ENCODE peak calls at places on chromosomes 12 and 14, in eight cellular contexts. S, N, I, V, Q, E, H and Y are unnamed samples.

GRCh38 chr14:68981539-68981976 is 2.5 kb upstream of the ACTN1 start:
- DNase-seq in N (peak; percentile 87), Q (no peak), I (peak; percentile 75), V (no peak), S (no peak), H (no peak), E (no peak), Y (no peak)

GRCh38 chr14:25537846-25538455 is 488.0 kb upstream of the STXBP6 start:
- DNase-seq in I (peak; percentile 1), E (peak; percentile 26), V (peak; percentile 27), N (no peak), H (peak; percentile 40), Q (no peak), S (peak; percentile 31), Y (peak; percentile 52)

GRCh38 chr12:119791453-119791852 is 85.7 kb downstream of the CIT start:
- DNase-seq in N (no peak), I (no peak), S (no peak), E (no peak), Q (no peak), H (no peak), V (no peak), Y (no peak)

GRCh38 chr14:71338153-71338552 is 430.9 kb downstream of the PCNX1 start:
- DNase-seq in S (no peak), H (no peak), Q (no peak), I (no peak), N (no peak), E (no peak), V (no peak), Y (no peak)

GRCh38 chr14:78088941-78089340 is 81.2 kb upstream of the NRXN3 start:
- DNase-seq in E (no peak), H (no peak), Q (no peak), I (no peak), V (no peak), S (no peak), N (no peak), Y (no peak)

GRCh38 chr12:48001426-48002178 is 2.7 kb downstream of the COL2A1 start:
- DNase-seq in I (peak; percentile 73), N (peak; percentile 51), H (no peak), E (peak; percentile 77), V (peak; percentile 74), Q (peak; percentile 4), S (no peak), Y (peak; percentile 69)

GRCh38 chr12:14952295-14952995 is 9.0 kb downstream of the ARHGDIB start:
- DNase-seq in E (no peak), S (no peak), I (peak; percentile 78), H (peak; percentile 84), V (no peak), N (peak; percentile 99), Q (peak; percentile 48), Y (peak; percentile 30)

GRCh38 chr12:122182887-122183587 is at the start of gene LRRC43:
- DNase-seq in H (no peak), I (peak; percentile 34), S (no peak), Q (no peak), V (peak; percentile 51), N (peak; percentile 44), E (peak; percentile 83), Y (peak; percentile 41)

GRCh38 chr12:49892732-49893317 is 10.9 kb downstream of the FAIM2 start:
- DNase-seq in I (no peak), N (no peak), S (no peak), Q (no peak), H (no peak), E (no peak), V (no peak), Y (no peak)

GRCh38 chr12:4387607-4388006 is 8.1 kb upstream of the FGF23 start:
- DNase-seq in E (no peak), N (no peak), Q (no peak), I (no peak), V (no peak), S (no peak), H (no peak), Y (no peak)
- H3K27me3 ChIP-seq in E (no peaks in the 10 kb centered on the region), N (peaks cover 28% of the 10 kb centered on the region), Q (peaks cover 14% of the 10 kb centered on the region), I (peaks cover 12% of the 10 kb centered on the region), V (peaks cover 11% of the 10 kb centered on the region), S (no peaks in the 10 kb centered on the region), H (no peaks in the 10 kb centered on the region), Y (no peaks in the 10 kb centered on the region)

GRCh38 chr12:118317729-118318128 is 55.0 kb downstream of the TAOK3 start:
- DNase-seq in N (no peak), H (no peak), E (no peak), V (no peak), Q (no peak), S (no peak), I (no peak), Y (no peak)
- H3K4me1 ChIP-seq in N (no peaks in the 10 kb centered on the region), H (no peaks in the 10 kb centered on the region), E (peaks cover 21% of the 10 kb centered on the region), V (no peaks in the 10 kb centered on the region), Q (no peaks in the 10 kb centered on the region), S (no peaks in the 10 kb centered on the region), I (peaks cover 2% of the 10 kb centered on the region), Y (no peaks in the 10 kb centered on the region)

GRCh38 chr12:120886194-120887018 is 17.8 kb downstream of the SPPL3 start:
- DNase-seq in I (no peak), H (peak; percentile 18), S (no peak), V (no peak), N (no peak), E (no peak), Q (no peak), Y (no peak)
- H3K9ac ChIP-seq in I (no peak overlapping the region), H (no peak overlapping the region), S (no peak overlapping the region), V (no peak overlapping the region), N (no peak overlapping the region), E (no peak overlapping the region), Q (no peak overlapping the region), Y (no peak overlapping the region)

GRCh38 chr12:6792522-6793201 is 3.3 kb downstream of the CD4 start:
- DNase-seq in Q (no peak), H (no peak), N (peak; percentile 21), V (no peak), S (no peak), I (peak; percentile 3), E (no peak), Y (no peak)
- H3K27me3 ChIP-seq in Q (no peaks in the 10 kb centered on the region), H (no peaks in the 10 kb centered on the region), N (peaks cover 52% of the 10 kb centered on the region), V (no peaks in the 10 kb centered on the region), S (no peaks in the 10 kb centered on the region), I (peaks cover 51% of the 10 kb centered on the region), E (no peaks in the 10 kb centered on the region), Y (no peaks in the 10 kb centered on the region)

GRCh38 chr14:61387076-61387475 is 65.7 kb downstream of the PRKCH start:
- DNase-seq in S (no peak), V (no peak), H (no peak), N (no peak), Q (no peak), I (no peak), E (no peak), Y (no peak)
- H3K4me1 ChIP-seq in S (no peaks in the 10 kb centered on the region), V (peaks cover 5% of the 10 kb centered on the region), H (no peaks in the 10 kb centered on the region), N (peaks cover 1% of the 10 kb centered on the region), Q (peaks cover 24% of the 10 kb centered on the region), I (peaks cover 11% of the 10 kb centered on the region), E (peaks cover 12% of the 10 kb centered on the region), Y (no peaks in the 10 kb centered on the region)

DNA sequence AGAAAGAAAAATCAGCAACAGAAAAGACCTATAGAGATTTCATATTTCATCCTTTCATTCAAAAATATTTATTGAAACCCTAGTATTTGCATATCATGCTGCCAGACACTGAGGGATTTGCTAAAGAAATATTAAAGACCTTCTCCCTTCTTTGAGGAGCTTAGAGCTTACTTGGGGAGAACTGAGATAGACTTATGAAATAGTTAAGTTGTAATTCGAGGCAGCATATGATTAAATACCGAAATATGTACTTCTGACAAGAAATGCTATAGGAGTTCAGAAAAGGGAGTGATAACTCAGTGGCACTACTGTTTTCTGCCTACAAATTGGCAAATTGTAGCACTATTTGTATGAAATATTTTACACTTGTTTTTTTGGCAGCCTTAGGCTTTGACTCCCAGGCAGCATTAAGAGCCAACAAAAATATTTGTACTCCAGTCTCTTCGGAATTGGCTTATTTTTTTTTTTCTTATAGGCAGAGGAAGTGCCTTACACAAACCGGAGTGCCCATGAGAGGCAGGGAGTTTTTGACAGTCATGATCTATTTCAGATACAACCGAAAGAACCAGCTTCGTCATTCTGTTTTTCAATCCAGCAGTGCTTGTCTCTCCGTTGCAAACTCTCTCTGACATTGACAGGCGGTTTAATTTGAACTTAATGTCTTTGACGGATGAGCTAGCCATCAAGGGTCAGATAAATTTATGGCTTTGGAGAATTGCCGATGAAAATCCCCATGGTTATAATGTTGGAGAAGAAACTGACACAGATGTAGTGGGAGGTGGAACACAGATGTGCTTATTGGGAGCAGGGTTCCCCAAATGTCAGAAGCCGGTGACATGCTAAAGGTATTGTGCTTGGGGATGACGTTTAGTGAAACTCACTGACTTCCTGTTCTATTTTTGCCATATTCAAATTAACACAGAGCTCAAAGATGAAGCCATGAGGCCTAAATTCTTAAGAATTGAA is 59.4 kb downstream of the PLXNC1 start:
- DNase-seq in Q (no peak), N (no peak), H (peak; percentile 90), S (no peak), V (no peak), E (no peak), I (peak; percentile 35), Y (no peak)
- H3K9ac ChIP-seq in Q (no peak overlapping the region), N (peak overlapping the region; percentile 74), H (peak overlapping the region; percentile 99), S (no peak overlapping the region), V (no peak overlapping the region), E (no peak overlapping the region), I (no peak overlapping the region), Y (no peak overlapping the region)

GRCh38 chr14:69988979-69989378 is 109.8 kb downstream of the SMOC1 start:
- DNase-seq in V (no peak), I (no peak), E (no peak), S (no peak), Q (no peak), N (no peak), H (no peak), Y (no peak)
- H3K27me3 ChIP-seq in V (no peaks in the 10 kb centered on the region), I (no peaks in the 10 kb centered on the region), E (no peaks in the 10 kb centered on the region), S (no peaks in the 10 kb centered on the region), Q (peaks cover 57% of the 10 kb centered on the region), N (no peaks in the 10 kb centered on the region), H (no peaks in the 10 kb centered on the region), Y (no peaks in the 10 kb centered on the region)

GRCh38 chr12:58104443-58104842 is 163.1 kb downstream of the ATP23 start:
- DNase-seq in V (no peak), I (no peak), H (no peak), E (no peak), Q (no peak), S (no peak), N (no peak), Y (no peak)
- H3K4me1 ChIP-seq in V (no peaks in the 10 kb centered on the region), I (no peaks in the 10 kb centered on the region), H (no peaks in the 10 kb centered on the region), E (no peaks in the 10 kb centered on the region), Q (no peaks in the 10 kb centered on the region), S (no peaks in the 10 kb centered on the region), N (no peaks in the 10 kb centered on the region), Y (no peaks in the 10 kb centered on the region)

DNA sequence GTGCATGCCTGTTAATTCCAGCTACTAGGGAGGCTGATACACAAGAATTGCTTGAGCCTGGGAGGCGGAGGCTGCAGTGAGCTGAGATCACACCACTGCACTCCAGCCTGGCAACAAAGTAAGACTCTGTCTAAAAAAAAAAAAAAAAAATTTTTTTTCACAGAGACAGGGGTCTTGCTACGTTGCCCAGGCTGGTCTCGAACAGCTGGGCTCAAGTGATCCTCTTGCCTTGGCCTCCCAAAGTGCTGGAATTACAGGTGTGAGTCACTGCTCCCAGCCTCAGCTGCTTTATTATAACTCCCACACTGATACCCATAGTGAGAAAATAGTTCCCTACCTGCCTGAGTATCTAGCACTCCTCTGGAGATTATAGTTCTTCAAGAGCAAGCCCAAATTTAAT is 11.2 kb downstream of the HAUS4 start:
- DNase-seq in H (no peak), V (no peak), E (no peak), Q (no peak), I (no peak), S (no peak), N (no peak), Y (no peak)
- H3K9ac ChIP-seq in H (no peak overlapping the region), V (no peak overlapping the region), E (no peak overlapping the region), Q (no peak overlapping the region), I (no peak overlapping the region), S (no peak overlapping the region), N (no peak overlapping the region), Y (no peak overlapping the region)